ENCODE peak calls at places on chromosome 12, in seven cellular contexts. One of them, this sample, is unnamed. For H3K4me1 and H3K9me3, the result is how much of the 10 kb centered on the place peaks cover.

GRCh38 chr12:4148418-4149056 is 125.0 kb upstream of the CCND2 start:
- DNase-seq in A549: no peak
- DNase-seq in left ventricle myocardium inferior: peak
- DNase-seq in NT2/D1: no peak
- DNase-seq in hepatocyte: no peak
- DNase-seq in adrenal gland: peak
- DNase-seq in tibial artery: peak
- DNase-seq in this sample: peak

GRCh38 chr12:132660047-132660446 is 27.1 kb downstream of the POLE start:
- DNase-seq in A549: no peak
- DNase-seq in left ventricle myocardium inferior: no peak
- DNase-seq in NT2/D1: no peak
- DNase-seq in hepatocyte: no peak
- DNase-seq in adrenal gland: no peak
- DNase-seq in tibial artery: no peak
- DNase-seq in this sample: no peak

GRCh38 chr12:11724888-11725310 is 75.4 kb downstream of the ETV6 start:
- DNase-seq in A549: no peak
- DNase-seq in left ventricle myocardium inferior: no peak
- DNase-seq in NT2/D1: no peak
- DNase-seq in hepatocyte: no peak
- DNase-seq in adrenal gland: no peak
- DNase-seq in tibial artery: no peak
- DNase-seq in this sample: peak

GRCh38 chr12:1800646-1801284 is 19.6 kb upstream of the LRTM2 start:
- DNase-seq in A549: peak
- DNase-seq in left ventricle myocardium inferior: no peak
- DNase-seq in NT2/D1: peak
- DNase-seq in hepatocyte: no peak
- DNase-seq in adrenal gland: peak
- DNase-seq in tibial artery: no peak
- DNase-seq in this sample: no peak

GRCh38 chr12:553216-554000 is 93.7 kb downstream of the B4GALNT3 start:
- DNase-seq in A549: no peak
- DNase-seq in left ventricle myocardium inferior: no peak
- DNase-seq in NT2/D1: no peak
- DNase-seq in hepatocyte: no peak
- DNase-seq in adrenal gland: no peak
- DNase-seq in tibial artery: no peak
- DNase-seq in this sample: peak

GRCh38 chr12:58310828-58311273 is 369.5 kb downstream of the ATP23 start:
- DNase-seq in A549: peak
- DNase-seq in left ventricle myocardium inferior: no peak
- DNase-seq in NT2/D1: no peak
- DNase-seq in hepatocyte: peak
- DNase-seq in adrenal gland: no peak
- DNase-seq in tibial artery: no peak
- DNase-seq in this sample: no peak

GRCh38 chr12:112777387-112778025 is 14.0 kb upstream of the RPH3A start:
- DNase-seq in A549: no peak
- DNase-seq in left ventricle myocardium inferior: no peak
- DNase-seq in NT2/D1: peak
- DNase-seq in hepatocyte: no peak
- DNase-seq in adrenal gland: no peak
- DNase-seq in tibial artery: no peak
- DNase-seq in this sample: no peak

GRCh38 chr12:129819391-129819790 is 84.4 kb downstream of the TMEM132D start:
- DNase-seq in A549: no peak
- DNase-seq in left ventricle myocardium inferior: no peak
- DNase-seq in NT2/D1: no peak
- DNase-seq in hepatocyte: no peak
- DNase-seq in adrenal gland: no peak
- DNase-seq in tibial artery: no peak
- DNase-seq in this sample: no peak

GRCh38 chr12:57049890-57050289 is at the start of gene MYO1A:
- DNase-seq in A549: peak
- DNase-seq in left ventricle myocardium inferior: no peak
- DNase-seq in NT2/D1: no peak
- DNase-seq in hepatocyte: peak
- DNase-seq in adrenal gland: no peak
- DNase-seq in tibial artery: no peak
- DNase-seq in this sample: no peak

DNA sequence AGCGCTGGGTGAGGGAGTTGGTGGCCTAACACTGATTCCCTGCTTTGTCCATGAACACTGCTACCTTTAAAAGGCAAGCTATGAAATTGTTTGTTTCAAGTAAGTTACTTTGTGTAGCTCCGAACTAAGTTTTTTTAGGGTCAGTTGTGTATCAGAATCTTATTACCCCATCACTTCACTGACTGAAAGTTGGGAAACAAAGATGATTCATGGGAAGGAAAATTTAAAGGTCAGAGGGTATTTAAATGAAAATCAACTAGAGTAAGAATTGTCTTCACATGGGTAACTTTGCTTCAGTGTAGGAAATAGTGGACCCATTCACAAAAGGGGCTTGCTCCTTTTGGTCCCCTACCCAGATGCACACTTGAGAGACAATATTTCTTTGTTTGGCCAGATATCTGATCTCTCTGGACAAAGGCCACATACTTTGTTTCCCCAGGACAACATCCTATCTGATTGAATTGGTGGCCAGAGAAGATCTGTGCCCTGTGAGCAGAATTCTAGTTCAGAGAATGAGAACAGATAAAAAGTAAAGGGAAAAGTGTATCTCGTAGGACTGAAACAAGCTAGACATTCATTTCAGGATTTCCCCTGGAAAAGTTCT is 53.5 kb downstream of the RAB35 start:
- DNase-seq in A549: no peak
- DNase-seq in left ventricle myocardium inferior: no peak
- DNase-seq in NT2/D1: no peak
- DNase-seq in hepatocyte: no peak
- DNase-seq in adrenal gland: no peak
- DNase-seq in tibial artery: no peak
- DNase-seq in this sample: no peak
- H3K4me1 ChIP-seq in A549: under half
- H3K4me1 ChIP-seq in left ventricle myocardium inferior: under half
- H3K4me1 ChIP-seq in NT2/D1: under half
- H3K4me1 ChIP-seq in hepatocyte: under half
- H3K4me1 ChIP-seq in adrenal gland: under half
- H3K4me1 ChIP-seq in tibial artery: under half
- H3K4me1 ChIP-seq in this sample: under half

DNA sequence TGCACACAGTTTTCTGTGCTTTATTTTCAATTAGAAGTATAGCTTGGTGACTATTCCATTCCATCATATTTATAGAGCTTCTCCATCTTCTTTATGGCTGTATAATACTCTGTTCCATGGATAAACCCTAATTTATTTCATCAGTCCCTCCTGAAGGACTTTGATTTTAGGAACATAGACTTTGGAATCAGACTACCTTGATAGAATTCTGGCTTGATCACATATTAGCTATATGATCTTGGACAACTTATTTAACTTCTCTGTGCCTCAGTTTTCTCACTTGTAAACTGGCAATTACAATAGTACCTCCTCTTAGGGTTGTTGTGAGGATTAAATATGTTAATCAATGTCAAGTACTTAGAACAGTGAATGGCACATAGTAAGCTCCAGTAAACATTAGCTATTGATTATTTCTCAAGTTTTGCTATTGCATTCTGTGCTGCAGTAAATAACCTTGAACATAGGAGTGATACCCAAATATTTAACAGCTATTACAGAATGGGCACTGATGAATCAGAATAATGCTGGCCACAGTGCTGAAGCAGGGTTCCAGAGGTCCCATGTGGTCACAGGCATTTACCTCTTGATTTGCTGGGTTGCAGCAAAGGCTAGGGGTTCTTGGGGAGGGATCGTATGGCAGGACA is 12.2 kb upstream of the NR1H4 start:
- DNase-seq in A549: no peak
- DNase-seq in left ventricle myocardium inferior: no peak
- DNase-seq in NT2/D1: no peak
- DNase-seq in hepatocyte: no peak
- DNase-seq in adrenal gland: no peak
- DNase-seq in tibial artery: no peak
- DNase-seq in this sample: no peak
- H3K9me3 ChIP-seq in A549: under half
- H3K9me3 ChIP-seq in left ventricle myocardium inferior: under half
- H3K9me3 ChIP-seq in NT2/D1: under half
- H3K9me3 ChIP-seq in hepatocyte: under half
- H3K9me3 ChIP-seq in adrenal gland: under half
- H3K9me3 ChIP-seq in tibial artery: under half
- H3K9me3 ChIP-seq in this sample: under half

GRCh38 chr12:109951136-109951535 is 45.0 kb downstream of the GIT2 start:
- DNase-seq in A549: no peak
- DNase-seq in left ventricle myocardium inferior: no peak
- DNase-seq in NT2/D1: no peak
- DNase-seq in hepatocyte: no peak
- DNase-seq in adrenal gland: no peak
- DNase-seq in tibial artery: no peak
- DNase-seq in this sample: no peak
- H3K4me1 ChIP-seq in A549: under half
- H3K4me1 ChIP-seq in left ventricle myocardium inferior: half or more
- H3K4me1 ChIP-seq in NT2/D1: under half
- H3K4me1 ChIP-seq in hepatocyte: under half
- H3K4me1 ChIP-seq in adrenal gland: under half
- H3K4me1 ChIP-seq in tibial artery: under half
- H3K4me1 ChIP-seq in this sample: under half

DNA sequence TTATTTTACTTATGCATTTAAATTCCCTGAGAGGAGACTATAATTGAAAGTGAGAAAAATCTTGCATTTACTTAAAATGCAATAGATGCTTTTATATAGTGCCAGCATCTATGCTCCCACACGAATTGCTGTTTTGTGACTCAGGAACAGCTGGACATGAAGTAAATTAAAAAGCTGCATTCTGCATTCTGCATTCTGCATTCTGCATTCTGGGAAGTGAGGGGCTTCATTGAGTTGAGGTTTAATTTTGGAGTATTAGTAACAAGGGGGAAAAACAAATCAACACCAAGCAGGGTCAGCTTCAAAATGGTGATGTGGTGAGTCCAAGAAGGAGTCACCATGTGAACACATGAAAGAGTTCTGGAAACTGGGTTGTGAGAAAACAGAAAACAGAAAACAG is 101.2 kb downstream of the C12orf50 start:
- DNase-seq in A549: no peak
- DNase-seq in left ventricle myocardium inferior: no peak
- DNase-seq in NT2/D1: no peak
- DNase-seq in hepatocyte: no peak
- DNase-seq in adrenal gland: no peak
- DNase-seq in tibial artery: no peak
- DNase-seq in this sample: no peak
- H3K9me3 ChIP-seq in A549: under half
- H3K9me3 ChIP-seq in left ventricle myocardium inferior: under half
- H3K9me3 ChIP-seq in NT2/D1: under half
- H3K9me3 ChIP-seq in hepatocyte: under half
- H3K9me3 ChIP-seq in adrenal gland: under half
- H3K9me3 ChIP-seq in tibial artery: under half
- H3K9me3 ChIP-seq in this sample: under half

GRCh38 chr12:45721954-45722353 is 7.6 kb upstream of the ARID2 start:
- DNase-seq in A549: no peak
- DNase-seq in left ventricle myocardium inferior: no peak
- DNase-seq in NT2/D1: no peak
- DNase-seq in hepatocyte: no peak
- DNase-seq in adrenal gland: no peak
- DNase-seq in tibial artery: no peak
- DNase-seq in this sample: no peak
- H3K4me1 ChIP-seq in A549: under half
- H3K4me1 ChIP-seq in left ventricle myocardium inferior: half or more
- H3K4me1 ChIP-seq in NT2/D1: under half
- H3K4me1 ChIP-seq in hepatocyte: under half
- H3K4me1 ChIP-seq in adrenal gland: under half
- H3K4me1 ChIP-seq in tibial artery: half or more
- H3K4me1 ChIP-seq in this sample: under half

This sample was measured in right cardiac atrium.